ENCODE peak calls at places on chromosomes 12 and 14, in ten cellular contexts. G is ACHN; Y is HT1080; O is A172; W is stimulated activated CD4-positive, alpha-beta T cell treated with anti-CD3 and anti-CD28 coated beads, TNF-alpha, amount 100 ng/mL, for 1 hour; N is mammary epithelial cell; U is effector memory CD4-positive, alpha-beta T cell; D is T-cell; R is PC-3; K is iPS-NIHi11. Q is an unnamed sample.

GRCh38 chr12:126038434-126038833 is 973.2 kb downstream of the AACS start:
- DNase-seq in W (no peak), O (no peak), D (no peak), U (no peak), N (no peak), G (no peak), K (no peak), Y (no peak), R (no peak), Q (no peak)

GRCh38 chr14:55556929-55557623 is 22.9 kb upstream of the KTN1 start:
- DNase-seq in G (peak; percentile 99), K (peak; percentile 52), N (peak; percentile 91), R (peak; percentile 99), U (no peak), D (no peak), W (no peak), Y (peak; percentile 95), O (peak; percentile 93), Q (no peak)

GRCh38 chr12:85872497-85873091 is 1.5 kb upstream of the NTS start:
- DNase-seq in K (peak; percentile 21), D (no peak), U (no peak), N (peak; percentile 45), W (no peak), Y (peak; percentile 32), O (peak; percentile 45), G (peak; percentile 83), R (peak; percentile 81), Q (no peak)

GRCh38 chr12:110279976-110280783 is 867 bp upstream of the ATP2A2 start:
- DNase-seq in W (no peak), R (peak; percentile 79), U (peak; percentile 50), N (peak; percentile 67), Y (peak; percentile 61), O (peak; percentile 32), K (peak; percentile 61), D (peak; percentile 39), G (peak; percentile 64), Q (no peak)

GRCh38 chr12:109074866-109075265 is 18.4 kb downstream of the ALKBH2 start:
- DNase-seq in G (no peak), R (no peak), W (no peak), K (no peak), D (no peak), N (no peak), U (no peak), O (no peak), Y (no peak), Q (no peak)

GRCh38 chr12:4615667-4616066 is 33.2 kb downstream of the AKAP3 start:
- DNase-seq in K (no peak), R (no peak), U (no peak), G (no peak), D (no peak), O (no peak), N (no peak), W (no peak), Y (no peak), Q (no peak)

GRCh38 chr14:23402296-23403138 is 5.6 kb downstream of the MYH6 start:
- DNase-seq in U (no peak), N (no peak), W (no peak), Y (no peak), G (no peak), R (no peak), O (no peak), D (no peak), K (peak; percentile 43), Q (no peak)

GRCh38 chr14:103149351-103149750 is 26.1 kb downstream of the TNFAIP2 start:
- DNase-seq in G (no peak), Y (no peak), O (no peak), N (no peak), W (no peak), U (no peak), R (no peak), D (no peak), K (no peak), Q (no peak)

GRCh38 chr14:105163040-105163742 is 5.4 kb downstream of the JAG2 start:
- DNase-seq in U (no peak), D (no peak), K (no peak), R (no peak), W (no peak), G (no peak), N (no peak), O (no peak), Y (no peak), Q (no peak)

Q was measured in NK-92 treated with Interleukin-12 subunit alpha and Interleukin-12 subunit beta, amount 100 ng/mL, for 24 hours.